ENCODE peak calls at places on chromosomes 4 and X, in six cellular contexts. One of them, this sample, is unnamed. For H3K36me3, the result is how much of the 10 kb centered on the place peaks cover.

GRCh38 chr4:109368661-109369060 is 65.0 kb upstream of the SEC24B start:
- DNase-seq in heart left ventricle: no peak
- DNase-seq in neural progenitor cell: peak
- DNase-seq in psoas muscle: no peak
- DNase-seq in stomach: no peak
- DNase-seq in brain microvascular endothelial cell: no peak
- DNase-seq in this sample: no peak

GRCh38 chr4:8348071-8348470 is 78.5 kb downstream of the HTRA3 start:
- DNase-seq in stomach: peak
- DNase-seq in psoas muscle: no peak
- DNase-seq in heart left ventricle: no peak
- DNase-seq in brain microvascular endothelial cell: no peak
- DNase-seq in neural progenitor cell: no peak
- DNase-seq in this sample: no peak

GRCh38 chrX:138020941-138021340 is 455.0 kb downstream of the ZIC3 start:
- DNase-seq in brain microvascular endothelial cell: no peak
- DNase-seq in neural progenitor cell: no peak
- DNase-seq in heart left ventricle: no peak
- DNase-seq in stomach: no peak
- DNase-seq in psoas muscle: no peak
- DNase-seq in this sample: no peak

GRCh38 chrX:103537871-103538387 is 18.6 kb upstream of the RAB40A start:
- DNase-seq in neural progenitor cell: no peak
- DNase-seq in brain microvascular endothelial cell: no peak
- DNase-seq in heart left ventricle: no peak
- DNase-seq in psoas muscle: no peak
- DNase-seq in stomach: no peak
- DNase-seq in this sample: no peak

GRCh38 chr4:1974836-1975235 is 33.9 kb downstream of the NELFA start:
- DNase-seq in stomach: peak
- DNase-seq in heart left ventricle: no peak
- DNase-seq in psoas muscle: no peak
- DNase-seq in neural progenitor cell: no peak
- DNase-seq in brain microvascular endothelial cell: no peak
- DNase-seq in this sample: no peak

GRCh38 chr4:180081072-180081471 is 2162.1 kb upstream of the TENM3 start:
- DNase-seq in neural progenitor cell: no peak
- DNase-seq in psoas muscle: no peak
- DNase-seq in heart left ventricle: no peak
- DNase-seq in brain microvascular endothelial cell: no peak
- DNase-seq in stomach: no peak
- DNase-seq in this sample: no peak

GRCh38 chr4:55055529-55055928 is 69.9 kb downstream of the KDR start:
- DNase-seq in heart left ventricle: no peak
- DNase-seq in neural progenitor cell: no peak
- DNase-seq in brain microvascular endothelial cell: no peak
- DNase-seq in stomach: no peak
- DNase-seq in psoas muscle: no peak
- DNase-seq in this sample: no peak

GRCh38 chr4:18250564-18250963 is 229.0 kb upstream of the LCORL start:
- DNase-seq in neural progenitor cell: no peak
- DNase-seq in brain microvascular endothelial cell: no peak
- DNase-seq in heart left ventricle: no peak
- DNase-seq in stomach: no peak
- DNase-seq in psoas muscle: no peak
- DNase-seq in this sample: no peak

GRCh38 chr4:74932832-74933561 is at the start of gene PARM1:
- DNase-seq in neural progenitor cell: peak
- DNase-seq in stomach: peak
- DNase-seq in brain microvascular endothelial cell: peak
- DNase-seq in psoas muscle: peak
- DNase-seq in heart left ventricle: peak
- DNase-seq in this sample: peak

GRCh38 chrX:74246524-74246923 is 57.5 kb upstream of the ZCCHC13 start:
- DNase-seq in stomach: no peak
- DNase-seq in brain microvascular endothelial cell: no peak
- DNase-seq in heart left ventricle: no peak
- DNase-seq in neural progenitor cell: no peak
- DNase-seq in psoas muscle: no peak
- DNase-seq in this sample: no peak

GRCh38 chr4:6047130-6047673 is 29.0 kb upstream of the C4orf50 start:
- DNase-seq in psoas muscle: no peak
- DNase-seq in neural progenitor cell: no peak
- DNase-seq in heart left ventricle: no peak
- DNase-seq in brain microvascular endothelial cell: no peak
- DNase-seq in stomach: peak
- DNase-seq in this sample: peak

GRCh38 chr4:189823611-189824010 is 117.1 kb upstream of the FRG1 start:
- DNase-seq in heart left ventricle: peak
- DNase-seq in neural progenitor cell: no peak
- DNase-seq in psoas muscle: no peak
- DNase-seq in brain microvascular endothelial cell: no peak
- DNase-seq in stomach: no peak
- DNase-seq in this sample: no peak

GRCh38 chr4:41418444-41418843 is 119.5 kb upstream of the LIMCH1 start:
- DNase-seq in neural progenitor cell: peak
- DNase-seq in brain microvascular endothelial cell: no peak
- DNase-seq in stomach: no peak
- DNase-seq in psoas muscle: peak
- DNase-seq in heart left ventricle: peak
- DNase-seq in this sample: no peak

GRCh38 chr4:123672987-123673386 is 276.4 kb downstream of the SPRY1 start:
- DNase-seq in neural progenitor cell: no peak
- DNase-seq in brain microvascular endothelial cell: no peak
- DNase-seq in psoas muscle: no peak
- DNase-seq in heart left ventricle: no peak
- DNase-seq in stomach: no peak
- DNase-seq in this sample: no peak

GRCh38 chrX:130014356-130014755 is 31.9 kb downstream of the BCORL1 start:
- DNase-seq in psoas muscle: no peak
- DNase-seq in stomach: no peak
- DNase-seq in neural progenitor cell: no peak
- DNase-seq in heart left ventricle: no peak
- DNase-seq in brain microvascular endothelial cell: no peak
- DNase-seq in this sample: no peak

GRCh38 chr4:28518781-28519180 is 1658.1 kb downstream of the STIM2 start:
- DNase-seq in heart left ventricle: no peak
- DNase-seq in psoas muscle: no peak
- DNase-seq in stomach: no peak
- DNase-seq in neural progenitor cell: no peak
- DNase-seq in brain microvascular endothelial cell: peak
- DNase-seq in this sample: no peak

GRCh38 chr4:116018831-116019230 is 905.4 kb upstream of the NDST4 start:
- DNase-seq in brain microvascular endothelial cell: no peak
- DNase-seq in psoas muscle: no peak
- DNase-seq in stomach: no peak
- DNase-seq in heart left ventricle: no peak
- DNase-seq in neural progenitor cell: no peak
- DNase-seq in this sample: no peak

GRCh38 chrX:154121207-154121606 is 22.8 kb upstream of the OPN1LW start:
- DNase-seq in neural progenitor cell: no peak
- DNase-seq in psoas muscle: no peak
- DNase-seq in stomach: no peak
- DNase-seq in heart left ventricle: no peak
- DNase-seq in brain microvascular endothelial cell: no peak
- DNase-seq in this sample: peak

GRCh38 chr4:165806613-165807012 is 66.4 kb upstream of the TLL1 start:
- DNase-seq in stomach: no peak
- DNase-seq in heart left ventricle: no peak
- DNase-seq in brain microvascular endothelial cell: no peak
- DNase-seq in psoas muscle: no peak
- DNase-seq in neural progenitor cell: no peak
- DNase-seq in this sample: no peak

GRCh38 chrX:140526138-140526537 is 21.3 kb upstream of the SOX3 start:
- DNase-seq in stomach: no peak
- DNase-seq in neural progenitor cell: peak
- DNase-seq in heart left ventricle: no peak
- DNase-seq in brain microvascular endothelial cell: no peak
- DNase-seq in psoas muscle: no peak
- DNase-seq in this sample: no peak

GRCh38 chr4:37908488-37909343 is 17.8 kb downstream of the TBC1D1 start:
- DNase-seq in heart left ventricle: peak
- DNase-seq in brain microvascular endothelial cell: peak
- DNase-seq in psoas muscle: no peak
- DNase-seq in stomach: no peak
- DNase-seq in neural progenitor cell: no peak
- DNase-seq in this sample: no peak

GRCh38 chr4:156970501-156971167 is 965 bp downstream of the PDGFC start:
- DNase-seq in heart left ventricle: peak
- DNase-seq in stomach: peak
- DNase-seq in neural progenitor cell: peak
- DNase-seq in psoas muscle: peak
- DNase-seq in brain microvascular endothelial cell: no peak
- DNase-seq in this sample: peak

GRCh38 chr4:5810770-5811430 is 82.0 kb downstream of the CRMP1 start:
- DNase-seq in neural progenitor cell: no peak
- DNase-seq in brain microvascular endothelial cell: no peak
- DNase-seq in psoas muscle: no peak
- DNase-seq in heart left ventricle: no peak
- DNase-seq in stomach: no peak
- DNase-seq in this sample: no peak

GRCh38 chr4:40887690-40888089 is 137.9 kb downstream of the NSUN7 start:
- DNase-seq in psoas muscle: no peak
- DNase-seq in heart left ventricle: no peak
- DNase-seq in brain microvascular endothelial cell: peak
- DNase-seq in neural progenitor cell: no peak
- DNase-seq in stomach: no peak
- DNase-seq in this sample: no peak

GRCh38 chr4:13705521-13706035 is 78.1 kb upstream of the BOD1L1 start:
- DNase-seq in brain microvascular endothelial cell: no peak
- DNase-seq in stomach: no peak
- DNase-seq in psoas muscle: no peak
- DNase-seq in neural progenitor cell: no peak
- DNase-seq in heart left ventricle: peak
- DNase-seq in this sample: peak

DNA sequence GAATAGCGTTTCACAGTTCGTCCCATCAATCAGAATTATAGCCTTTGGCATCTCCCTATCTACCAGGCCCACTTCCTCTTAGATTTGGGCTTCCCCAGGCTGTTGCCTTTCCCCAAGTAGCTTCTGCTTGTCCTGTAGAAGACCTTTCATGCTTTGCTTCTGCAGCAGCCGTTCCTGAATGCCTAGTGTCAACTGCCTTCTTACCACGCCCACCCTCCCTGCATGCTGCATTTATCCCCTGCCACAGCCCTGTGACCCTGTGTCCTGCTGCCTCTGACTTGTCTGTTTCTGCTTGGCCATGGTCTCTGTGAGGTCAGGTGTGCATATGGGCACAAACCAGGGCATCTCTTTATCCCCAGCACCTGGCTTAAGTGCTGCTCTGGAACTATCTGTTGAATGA is 56.3 kb downstream of the HTT start:
- DNase-seq in psoas muscle: no peak
- DNase-seq in heart left ventricle: no peak
- DNase-seq in stomach: no peak
- DNase-seq in brain microvascular endothelial cell: no peak
- DNase-seq in neural progenitor cell: no peak
- DNase-seq in this sample: no peak
- H3K36me3 ChIP-seq in psoas muscle: under half
- H3K36me3 ChIP-seq in heart left ventricle: half or more
- H3K36me3 ChIP-seq in stomach: half or more
- H3K36me3 ChIP-seq in brain microvascular endothelial cell: half or more
- H3K36me3 ChIP-seq in neural progenitor cell: under half
- H3K36me3 ChIP-seq in this sample: under half

GRCh38 chr4:159190646-159191045 is 87.8 kb downstream of the RAPGEF2 start:
- DNase-seq in psoas muscle: no peak
- DNase-seq in neural progenitor cell: no peak
- DNase-seq in stomach: no peak
- DNase-seq in heart left ventricle: no peak
- DNase-seq in brain microvascular endothelial cell: no peak
- DNase-seq in this sample: no peak

GRCh38 chr4:159197260-159197884 is 94.5 kb downstream of the RAPGEF2 start:
- DNase-seq in brain microvascular endothelial cell: no peak
- DNase-seq in neural progenitor cell: no peak
- DNase-seq in psoas muscle: no peak
- DNase-seq in heart left ventricle: no peak
- DNase-seq in stomach: no peak
- DNase-seq in this sample: no peak

GRCh38 chr4:159191989-159192388 is 89.1 kb downstream of the RAPGEF2 start:
- DNase-seq in brain microvascular endothelial cell: peak
- DNase-seq in psoas muscle: no peak
- DNase-seq in neural progenitor cell: peak
- DNase-seq in heart left ventricle: no peak
- DNase-seq in stomach: no peak
- DNase-seq in this sample: peak

GRCh38 chr4:159195400-159195799 is 92.5 kb downstream of the RAPGEF2 start:
- DNase-seq in neural progenitor cell: no peak
- DNase-seq in psoas muscle: no peak
- DNase-seq in stomach: no peak
- DNase-seq in brain microvascular endothelial cell: no peak
- DNase-seq in heart left ventricle: no peak
- DNase-seq in this sample: no peak

DNA sequence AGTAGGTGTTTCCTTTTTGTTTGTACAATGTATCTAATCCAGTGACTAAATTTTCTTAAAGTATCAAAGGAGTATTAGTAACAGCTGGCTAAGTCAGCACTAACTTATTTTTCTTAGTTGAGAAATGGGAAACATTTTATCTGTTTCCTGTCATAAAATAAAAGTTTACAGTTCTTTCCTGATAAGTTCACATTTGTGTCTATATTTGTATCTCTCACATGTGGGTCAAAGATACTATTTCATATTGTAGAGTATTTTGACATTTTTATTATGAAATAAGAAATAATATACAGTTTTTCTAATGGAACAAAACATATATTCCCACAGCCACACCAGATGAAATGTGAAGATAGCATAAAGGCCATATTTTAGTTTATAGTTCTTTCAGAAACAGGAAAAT is 90.4 kb downstream of the RAPGEF2 start:
- DNase-seq in brain microvascular endothelial cell: no peak
- DNase-seq in stomach: no peak
- DNase-seq in psoas muscle: no peak
- DNase-seq in neural progenitor cell: no peak
- DNase-seq in heart left ventricle: no peak
- DNase-seq in this sample: no peak
- H3K36me3 ChIP-seq in brain microvascular endothelial cell: under half
- H3K36me3 ChIP-seq in stomach: under half
- H3K36me3 ChIP-seq in psoas muscle: under half
- H3K36me3 ChIP-seq in neural progenitor cell: under half
- H3K36me3 ChIP-seq in heart left ventricle: under half
- H3K36me3 ChIP-seq in this sample: under half

DNA sequence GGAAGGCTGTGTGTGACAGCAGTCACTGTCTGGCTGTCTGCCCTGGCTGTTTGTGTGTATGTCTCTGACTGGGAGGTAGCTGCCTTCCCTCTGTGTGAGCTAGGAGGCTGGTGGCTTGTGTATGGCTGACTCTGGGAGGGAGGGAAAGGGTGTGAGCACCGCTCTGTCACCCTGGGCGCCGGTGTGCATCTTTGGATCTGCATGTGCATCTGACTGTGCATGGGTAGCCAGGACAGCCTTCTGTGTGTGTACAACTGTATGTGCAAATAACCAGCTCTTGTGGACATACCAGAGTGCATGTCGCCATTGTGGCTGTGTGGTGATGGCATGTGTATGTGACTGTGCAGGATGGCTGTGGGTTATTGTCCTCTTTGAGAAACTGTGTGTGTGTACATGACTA is 7.4 kb upstream of the ERAS start:
- DNase-seq in heart left ventricle: no peak
- DNase-seq in neural progenitor cell: no peak
- DNase-seq in stomach: no peak
- DNase-seq in psoas muscle: no peak
- DNase-seq in brain microvascular endothelial cell: no peak
- DNase-seq in this sample: no peak
- H3K36me3 ChIP-seq in heart left ventricle: half or more
- H3K36me3 ChIP-seq in neural progenitor cell: under half
- H3K36me3 ChIP-seq in stomach: half or more
- H3K36me3 ChIP-seq in psoas muscle: under half
- H3K36me3 ChIP-seq in brain microvascular endothelial cell: under half
- H3K36me3 ChIP-seq in this sample: under half

GRCh38 chr4:151851354-151851753 is 90.5 kb upstream of the GATB start:
- DNase-seq in psoas muscle: no peak
- DNase-seq in brain microvascular endothelial cell: no peak
- DNase-seq in stomach: no peak
- DNase-seq in heart left ventricle: no peak
- DNase-seq in neural progenitor cell: no peak
- DNase-seq in this sample: no peak
- H3K36me3 ChIP-seq in psoas muscle: under half
- H3K36me3 ChIP-seq in brain microvascular endothelial cell: under half
- H3K36me3 ChIP-seq in stomach: under half
- H3K36me3 ChIP-seq in heart left ventricle: under half
- H3K36me3 ChIP-seq in neural progenitor cell: under half
- H3K36me3 ChIP-seq in this sample: under half

This sample was measured in PC-9.